ENCODE peak calls at places on chromosome 19, in eight cellular contexts. One of them, this sample, is unnamed.

GRCh38 chr19:35975608-35976214 is 19.3 kb upstream of the SDHAF1 start:
- DNase-seq in testis: no peak
- DNase-seq in endodermal cell: peak; percentile 81
- DNase-seq in tibial nerve: no peak
- DNase-seq in stomach: no peak
- DNase-seq in cardiac muscle cell: peak; percentile 38
- DNase-seq in transverse colon: no peak
- DNase-seq in HCT116: no peak
- DNase-seq in this sample: no peak

GRCh38 chr19:43438291-43439162 is 23.8 kb downstream of the TEX101 start:
- DNase-seq in HCT116: no peak
- DNase-seq in cardiac muscle cell: peak; percentile 86
- DNase-seq in testis: no peak
- DNase-seq in endodermal cell: no peak
- DNase-seq in transverse colon: peak; percentile 45
- DNase-seq in stomach: peak; percentile 28
- DNase-seq in tibial nerve: no peak
- DNase-seq in this sample: no peak

GRCh38 chr19:5153601-5154128 is 184.8 kb downstream of the KDM4B start:
- DNase-seq in transverse colon: no peak
- DNase-seq in testis: no peak
- DNase-seq in endodermal cell: no peak
- DNase-seq in cardiac muscle cell: no peak
- DNase-seq in tibial nerve: no peak
- DNase-seq in stomach: no peak
- DNase-seq in HCT116: no peak
- DNase-seq in this sample: peak; percentile 46

GRCh38 chr19:34793562-34793961 is 20.5 kb upstream of the ZNF599 start:
- DNase-seq in stomach: no peak
- DNase-seq in HCT116: no peak
- DNase-seq in tibial nerve: no peak
- DNase-seq in transverse colon: no peak
- DNase-seq in cardiac muscle cell: peak; percentile 2
- DNase-seq in endodermal cell: no peak
- DNase-seq in testis: no peak
- DNase-seq in this sample: no peak

GRCh38 chr19:8500158-8500557 is 2.3 kb downstream of the PRAM1 start:
- DNase-seq in cardiac muscle cell: peak; percentile 29
- DNase-seq in tibial nerve: no peak
- DNase-seq in stomach: no peak
- DNase-seq in transverse colon: no peak
- DNase-seq in HCT116: no peak
- DNase-seq in endodermal cell: peak; percentile 56
- DNase-seq in testis: no peak
- DNase-seq in this sample: no peak

GRCh38 chr19:33299061-33299665 is 3.2 kb downstream of the CEBPA start:
- DNase-seq in transverse colon: peak; percentile 9
- DNase-seq in tibial nerve: no peak
- DNase-seq in testis: no peak
- DNase-seq in endodermal cell: peak; percentile 40
- DNase-seq in stomach: no peak
- DNase-seq in HCT116: no peak
- DNase-seq in cardiac muscle cell: no peak
- DNase-seq in this sample: no peak

GRCh38 chr19:3213159-3213558 is 11.3 kb upstream of the CELF5 start:
- DNase-seq in cardiac muscle cell: no peak
- DNase-seq in HCT116: no peak
- DNase-seq in endodermal cell: no peak
- DNase-seq in transverse colon: no peak
- DNase-seq in stomach: no peak
- DNase-seq in testis: no peak
- DNase-seq in tibial nerve: no peak
- DNase-seq in this sample: no peak

GRCh38 chr19:4445963-4446668 is 11.5 kb downstream of the UBXN6 start:
- DNase-seq in stomach: no peak
- DNase-seq in endodermal cell: peak; percentile 59
- DNase-seq in transverse colon: no peak
- DNase-seq in tibial nerve: no peak
- DNase-seq in cardiac muscle cell: no peak
- DNase-seq in HCT116: no peak
- DNase-seq in testis: peak; percentile 63
- DNase-seq in this sample: no peak

GRCh38 chr19:12603714-12604113 is 6.9 kb downstream of the ZNF490 start:
- DNase-seq in stomach: no peak
- DNase-seq in transverse colon: peak; percentile 17
- DNase-seq in testis: no peak
- DNase-seq in endodermal cell: no peak
- DNase-seq in HCT116: no peak
- DNase-seq in cardiac muscle cell: peak; percentile 19
- DNase-seq in tibial nerve: no peak
- DNase-seq in this sample: no peak

GRCh38 chr19:40091205-40092129 is 724 bp upstream of the ZNF780A start:
- DNase-seq in tibial nerve: no peak
- DNase-seq in endodermal cell: no peak
- DNase-seq in HCT116: no peak
- DNase-seq in transverse colon: no peak
- DNase-seq in testis: no peak
- DNase-seq in cardiac muscle cell: no peak
- DNase-seq in stomach: no peak
- DNase-seq in this sample: no peak

GRCh38 chr19:8571006-8571411 is 6.2 kb downstream of the MYO1F start:
- DNase-seq in tibial nerve: no peak
- DNase-seq in cardiac muscle cell: peak; percentile 66
- DNase-seq in endodermal cell: no peak
- DNase-seq in stomach: peak; percentile 47
- DNase-seq in testis: peak; percentile 20
- DNase-seq in HCT116: no peak
- DNase-seq in transverse colon: peak; percentile 55
- DNase-seq in this sample: peak; percentile 74

GRCh38 chr19:4970558-4971423 is 1.9 kb downstream of the KDM4B start:
- DNase-seq in transverse colon: peak; percentile 46
- DNase-seq in stomach: peak; percentile 46
- DNase-seq in cardiac muscle cell: peak; percentile 26
- DNase-seq in tibial nerve: no peak
- DNase-seq in HCT116: no peak
- DNase-seq in testis: peak; percentile 57
- DNase-seq in endodermal cell: peak; percentile 84
- DNase-seq in this sample: no peak

GRCh38 chr19:41932259-41933130 is 4.2 kb upstream of the ERFL start:
- DNase-seq in stomach: no peak
- DNase-seq in testis: no peak
- DNase-seq in cardiac muscle cell: no peak
- DNase-seq in tibial nerve: no peak
- DNase-seq in endodermal cell: peak; percentile 63
- DNase-seq in HCT116: no peak
- DNase-seq in transverse colon: no peak
- DNase-seq in this sample: no peak

GRCh38 chr19:41934849-41935374 is 6.7 kb upstream of the ERFL start:
- DNase-seq in HCT116: peak; percentile 43
- DNase-seq in stomach: peak; percentile 77
- DNase-seq in tibial nerve: peak; percentile 26
- DNase-seq in endodermal cell: peak; percentile 98
- DNase-seq in testis: peak; percentile 73
- DNase-seq in cardiac muscle cell: peak; percentile 69
- DNase-seq in transverse colon: peak; percentile 79
- DNase-seq in this sample: peak; percentile 76

GRCh38 chr19:41935781-41936415 is 7.6 kb upstream of the ERFL start:
- DNase-seq in stomach: no peak
- DNase-seq in testis: no peak
- DNase-seq in transverse colon: no peak
- DNase-seq in HCT116: no peak
- DNase-seq in cardiac muscle cell: no peak
- DNase-seq in endodermal cell: no peak
- DNase-seq in tibial nerve: no peak
- DNase-seq in this sample: no peak

GRCh38 chr19:41933131-41933458 is 4.8 kb upstream of the ERFL start:
- DNase-seq in HCT116: no peak
- DNase-seq in transverse colon: no peak
- DNase-seq in endodermal cell: no peak
- DNase-seq in stomach: no peak
- DNase-seq in cardiac muscle cell: no peak
- DNase-seq in tibial nerve: no peak
- DNase-seq in testis: peak; percentile 28
- DNase-seq in this sample: no peak

GRCh38 chr19:41933693-41934426 is 5.6 kb upstream of the ERFL start:
- DNase-seq in tibial nerve: no peak
- DNase-seq in testis: no peak
- DNase-seq in HCT116: no peak
- DNase-seq in cardiac muscle cell: no peak
- DNase-seq in stomach: no peak
- DNase-seq in endodermal cell: peak; percentile 59
- DNase-seq in transverse colon: no peak
- DNase-seq in this sample: no peak
- H3K27me3 ChIP-seq in tibial nerve: peaks cover 90% of the 10 kb centered on the region
- H3K27me3 ChIP-seq in testis: no peaks in the 10 kb centered on the region
- H3K27me3 ChIP-seq in HCT116: no peaks in the 10 kb centered on the region
- H3K27me3 ChIP-seq in cardiac muscle cell: peaks cover 90% of the 10 kb centered on the region
- H3K27me3 ChIP-seq in stomach: peaks cover 7% of the 10 kb centered on the region
- H3K27me3 ChIP-seq in endodermal cell: peaks cover 93% of the 10 kb centered on the region
- H3K27me3 ChIP-seq in transverse colon: peaks cover 68% of the 10 kb centered on the region
- H3K27me3 ChIP-seq in this sample: peaks cover 2% of the 10 kb centered on the region

DNA sequence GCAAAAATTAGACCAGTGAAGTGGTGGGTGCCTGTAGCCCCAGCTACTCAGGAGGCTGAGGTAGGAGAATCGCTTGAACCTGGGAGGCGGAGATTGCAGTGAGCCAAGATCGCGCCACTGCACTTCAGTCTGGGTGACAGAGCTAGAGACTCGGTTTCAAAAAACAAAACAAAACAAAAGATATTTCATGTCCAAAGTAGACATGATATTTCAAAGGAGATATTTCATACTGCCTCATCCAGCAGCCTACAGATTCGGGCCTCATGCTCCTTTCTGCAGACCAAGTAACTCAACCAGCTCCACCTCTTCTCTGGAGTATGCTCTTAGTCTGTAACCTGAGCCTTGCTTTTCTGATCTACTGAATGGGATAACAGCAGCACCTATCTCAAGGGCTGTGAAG is 15.0 kb downstream of the ZC3H4 start:
- DNase-seq in testis: no peak
- DNase-seq in transverse colon: no peak
- DNase-seq in stomach: no peak
- DNase-seq in endodermal cell: no peak
- DNase-seq in HCT116: no peak
- DNase-seq in cardiac muscle cell: no peak
- DNase-seq in tibial nerve: no peak
- DNase-seq in this sample: no peak
- H3K4me1 ChIP-seq in testis: peaks cover 42% of the 10 kb centered on the region
- H3K4me1 ChIP-seq in transverse colon: peaks cover 46% of the 10 kb centered on the region
- H3K4me1 ChIP-seq in stomach: peaks cover 93% of the 10 kb centered on the region
- H3K4me1 ChIP-seq in endodermal cell: no peaks in the 10 kb centered on the region
- H3K4me1 ChIP-seq in HCT116: peaks cover 68% of the 10 kb centered on the region
- H3K4me1 ChIP-seq in cardiac muscle cell: peaks cover 42% of the 10 kb centered on the region
- H3K4me1 ChIP-seq in tibial nerve: peaks cover 52% of the 10 kb centered on the region
- H3K4me1 ChIP-seq in this sample: no peaks in the 10 kb centered on the region

DNA sequence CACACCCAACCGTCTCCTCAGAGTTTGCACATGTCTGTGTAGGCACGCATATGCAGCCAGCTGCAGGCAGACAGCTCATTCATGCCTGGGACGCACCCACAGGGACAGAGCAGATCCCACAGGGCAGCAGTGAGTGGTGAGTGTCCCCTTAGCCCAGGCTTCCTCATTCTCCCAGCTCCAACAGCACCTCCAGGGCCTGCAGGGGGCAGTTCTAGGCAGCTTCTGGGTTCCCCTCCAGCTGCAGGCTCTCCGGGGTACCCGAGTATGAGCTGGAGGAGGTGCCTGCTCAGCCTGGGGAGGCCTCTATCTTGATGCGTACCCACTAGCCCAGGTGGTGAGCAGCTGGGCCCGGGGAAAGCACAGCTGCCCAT is 1.3 kb upstream of the SHANK1 start:
- DNase-seq in cardiac muscle cell: no peak
- DNase-seq in endodermal cell: peak; percentile 71
- DNase-seq in testis: no peak
- DNase-seq in stomach: no peak
- DNase-seq in tibial nerve: no peak
- DNase-seq in HCT116: no peak
- DNase-seq in transverse colon: no peak
- DNase-seq in this sample: no peak
- H3K27me3 ChIP-seq in cardiac muscle cell: peaks cover 29% of the 10 kb centered on the region
- H3K27me3 ChIP-seq in endodermal cell: peaks cover 18% of the 10 kb centered on the region
- H3K27me3 ChIP-seq in testis: no peaks in the 10 kb centered on the region
- H3K27me3 ChIP-seq in stomach: peaks cover 10% of the 10 kb centered on the region
- H3K27me3 ChIP-seq in tibial nerve: peaks cover 91% of the 10 kb centered on the region
- H3K27me3 ChIP-seq in HCT116: no peaks in the 10 kb centered on the region
- H3K27me3 ChIP-seq in transverse colon: peaks cover 76% of the 10 kb centered on the region
- H3K27me3 ChIP-seq in this sample: no peaks in the 10 kb centered on the region

GRCh38 chr19:38710416-38710702 is 33.9 kb downstream of the CAPN12 start:
- DNase-seq in HCT116: no peak
- DNase-seq in testis: no peak
- DNase-seq in cardiac muscle cell: no peak
- DNase-seq in tibial nerve: no peak
- DNase-seq in endodermal cell: no peak
- DNase-seq in transverse colon: no peak
- DNase-seq in stomach: no peak
- DNase-seq in this sample: no peak
- H3K4me1 ChIP-seq in HCT116: no peaks in the 10 kb centered on the region
- H3K4me1 ChIP-seq in testis: peaks cover 44% of the 10 kb centered on the region
- H3K4me1 ChIP-seq in cardiac muscle cell: no peaks in the 10 kb centered on the region
- H3K4me1 ChIP-seq in tibial nerve: peaks cover 58% of the 10 kb centered on the region
- H3K4me1 ChIP-seq in endodermal cell: no peaks in the 10 kb centered on the region
- H3K4me1 ChIP-seq in transverse colon: peaks cover 21% of the 10 kb centered on the region
- H3K4me1 ChIP-seq in stomach: peaks cover 100% of the 10 kb centered on the region
- H3K4me1 ChIP-seq in this sample: no peaks in the 10 kb centered on the region

GRCh38 chr19:10420444-10421239 is at the start of gene PDE4A:
- DNase-seq in endodermal cell: peak; percentile 85
- DNase-seq in cardiac muscle cell: peak; percentile 49
- DNase-seq in transverse colon: no peak
- DNase-seq in testis: no peak
- DNase-seq in tibial nerve: no peak
- DNase-seq in stomach: no peak
- DNase-seq in HCT116: no peak
- DNase-seq in this sample: no peak
- H3K27me3 ChIP-seq in endodermal cell: peaks cover 97% of the 10 kb centered on the region
- H3K27me3 ChIP-seq in cardiac muscle cell: peaks cover 88% of the 10 kb centered on the region
- H3K27me3 ChIP-seq in transverse colon: peaks cover 99% of the 10 kb centered on the region
- H3K27me3 ChIP-seq in testis: no peaks in the 10 kb centered on the region
- H3K27me3 ChIP-seq in tibial nerve: peaks cover 97% of the 10 kb centered on the region
- H3K27me3 ChIP-seq in stomach: peaks cover 35% of the 10 kb centered on the region
- H3K27me3 ChIP-seq in HCT116: no peaks in the 10 kb centered on the region
- H3K27me3 ChIP-seq in this sample: no peaks in the 10 kb centered on the region

This sample was measured in aorta.